ENCODE peak calls at places on chromosomes 6 and 20, in four cellular contexts. One of them, this sample, is unnamed. For H3K9me3, the result is how much of the 10 kb centered on the place peaks cover.

GRCh38 chr6:133890941-133891813 is 2.3 kb downstream of the TCF21 start:
- DNase-seq in transverse colon: peak
- DNase-seq in left lung: peak
- DNase-seq in body of pancreas: no peak
- DNase-seq in this sample: no peak

GRCh38 chr6:3850451-3851203 is 1.5 kb downstream of the FAM50B start:
- DNase-seq in transverse colon: peak
- DNase-seq in body of pancreas: no peak
- DNase-seq in left lung: peak
- DNase-seq in this sample: peak

GRCh38 chr6:82588020-82588419 is 224.4 kb downstream of the TPBG start:
- DNase-seq in transverse colon: no peak
- DNase-seq in left lung: no peak
- DNase-seq in body of pancreas: no peak
- DNase-seq in this sample: no peak

GRCh38 chr20:45782890-45783289 is 8.8 kb downstream of the WFDC3 start:
- DNase-seq in transverse colon: no peak
- DNase-seq in body of pancreas: no peak
- DNase-seq in left lung: no peak
- DNase-seq in this sample: no peak

GRCh38 chr6:24859608-24860007 is 60.9 kb upstream of the ARMH2 start:
- DNase-seq in left lung: no peak
- DNase-seq in transverse colon: no peak
- DNase-seq in body of pancreas: no peak
- DNase-seq in this sample: no peak

GRCh38 chr20:47370850-47371782 is 14.6 kb upstream of the ZMYND8 start:
- DNase-seq in left lung: no peak
- DNase-seq in body of pancreas: no peak
- DNase-seq in transverse colon: no peak
- DNase-seq in this sample: no peak

GRCh38 chr6:142943746-142944125 is 1.2 kb downstream of the HIVEP2 start:
- DNase-seq in body of pancreas: no peak
- DNase-seq in transverse colon: peak
- DNase-seq in left lung: no peak
- DNase-seq in this sample: peak

GRCh38 chr6:165662671-165663282 is at the start of gene PDE10A:
- DNase-seq in body of pancreas: no peak
- DNase-seq in transverse colon: no peak
- DNase-seq in left lung: no peak
- DNase-seq in this sample: no peak

GRCh38 chr20:47272893-47273590 is 83.5 kb downstream of the ZMYND8 start:
- DNase-seq in left lung: no peak
- DNase-seq in body of pancreas: peak
- DNase-seq in transverse colon: peak
- DNase-seq in this sample: peak

GRCh38 chr6:109740787-109741186 is 49.7 kb downstream of the FIG4 start:
- DNase-seq in transverse colon: no peak
- DNase-seq in body of pancreas: peak
- DNase-seq in left lung: peak
- DNase-seq in this sample: no peak

GRCh38 chr6:140012146-140012545 is 637.7 kb upstream of the CITED2 start:
- DNase-seq in body of pancreas: no peak
- DNase-seq in left lung: no peak
- DNase-seq in transverse colon: no peak
- DNase-seq in this sample: no peak

GRCh38 chr20:14518648-14519047 is 181.2 kb upstream of the FLRT3 start:
- DNase-seq in left lung: no peak
- DNase-seq in body of pancreas: no peak
- DNase-seq in transverse colon: no peak
- DNase-seq in this sample: no peak

GRCh38 chr20:24522452-24523330 is 53.3 kb downstream of the SYNDIG1 start:
- DNase-seq in transverse colon: no peak
- DNase-seq in left lung: no peak
- DNase-seq in body of pancreas: no peak
- DNase-seq in this sample: no peak

GRCh38 chr6:138979365-138979764 is 8.7 kb downstream of the REPS1 start:
- DNase-seq in left lung: no peak
- DNase-seq in body of pancreas: no peak
- DNase-seq in transverse colon: no peak
- DNase-seq in this sample: no peak

GRCh38 chr20:57708694-57709673 is 831 bp downstream of the PMEPA1 start:
- DNase-seq in transverse colon: no peak
- DNase-seq in body of pancreas: peak
- DNase-seq in left lung: no peak
- DNase-seq in this sample: peak

GRCh38 chr6:146133866-146134265 is 105.0 kb downstream of the GRM1 start:
- DNase-seq in body of pancreas: no peak
- DNase-seq in left lung: no peak
- DNase-seq in transverse colon: no peak
- DNase-seq in this sample: no peak

GRCh38 chr6:1091905-1092304 is 220.0 kb upstream of the FOXQ1 start:
- DNase-seq in body of pancreas: no peak
- DNase-seq in left lung: no peak
- DNase-seq in transverse colon: no peak
- DNase-seq in this sample: no peak

DNA sequence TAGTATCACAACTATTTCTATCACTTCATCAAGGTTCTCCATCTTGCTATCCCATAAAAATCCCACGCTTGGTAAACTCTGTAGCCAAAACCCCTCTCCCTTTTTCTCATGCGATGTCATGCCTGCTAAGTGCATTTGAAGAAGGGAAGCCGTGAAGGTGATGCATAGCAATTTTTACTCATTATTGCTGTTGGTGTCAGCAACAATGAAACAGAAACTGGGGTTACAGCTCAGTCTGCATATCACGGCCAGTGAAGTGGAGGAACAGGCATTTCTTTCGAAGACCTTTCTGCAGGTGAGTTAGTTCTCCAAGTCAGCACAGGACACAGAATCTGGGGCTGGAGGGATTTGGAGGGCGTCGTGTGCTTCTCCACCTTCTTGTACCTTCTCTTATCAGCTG is 5.8 kb downstream of the UNC93A start:
- DNase-seq in transverse colon: no peak
- DNase-seq in body of pancreas: no peak
- DNase-seq in left lung: no peak
- DNase-seq in this sample: no peak
- H3K9me3 ChIP-seq in transverse colon: under half
- H3K9me3 ChIP-seq in body of pancreas: under half
- H3K9me3 ChIP-seq in left lung: under half
- H3K9me3 ChIP-seq in this sample: under half

GRCh38 chr20:21322083-21322710 is 19.1 kb downstream of the XRN2 start:
- DNase-seq in body of pancreas: no peak
- DNase-seq in left lung: no peak
- DNase-seq in transverse colon: no peak
- DNase-seq in this sample: no peak
- H3K9me3 ChIP-seq in body of pancreas: under half
- H3K9me3 ChIP-seq in left lung: under half
- H3K9me3 ChIP-seq in transverse colon: under half
- H3K9me3 ChIP-seq in this sample: under half

GRCh38 chr6:148842631-148843030 is 95.8 kb downstream of the UST start:
- DNase-seq in body of pancreas: no peak
- DNase-seq in left lung: no peak
- DNase-seq in transverse colon: no peak
- DNase-seq in this sample: no peak
- H3K9me3 ChIP-seq in body of pancreas: under half
- H3K9me3 ChIP-seq in left lung: under half
- H3K9me3 ChIP-seq in transverse colon: under half
- H3K9me3 ChIP-seq in this sample: under half

DNA sequence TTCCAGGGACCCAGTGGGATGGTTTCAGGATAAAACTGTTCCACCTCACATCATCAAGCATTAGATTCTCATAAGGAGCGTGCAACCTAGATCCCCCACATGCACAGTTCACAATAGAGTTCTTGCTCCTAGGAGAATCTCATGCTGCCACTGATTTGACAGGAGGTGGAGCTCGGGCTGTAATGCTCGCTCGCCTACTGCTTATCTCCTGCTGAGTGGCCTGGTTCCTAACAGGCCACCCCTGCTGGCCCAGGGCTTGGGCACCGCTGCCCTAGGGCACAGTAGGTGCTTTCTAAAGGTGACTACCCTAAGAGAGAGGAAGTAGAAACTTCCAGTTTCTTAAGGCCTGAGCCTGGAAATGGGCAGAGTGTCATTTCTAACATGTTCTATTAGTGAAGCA is 656.9 kb downstream of the PRKN start:
- DNase-seq in transverse colon: no peak
- DNase-seq in left lung: peak
- DNase-seq in body of pancreas: no peak
- DNase-seq in this sample: no peak
- H3K9me3 ChIP-seq in transverse colon: under half
- H3K9me3 ChIP-seq in left lung: under half
- H3K9me3 ChIP-seq in body of pancreas: under half
- H3K9me3 ChIP-seq in this sample: under half

GRCh38 chr6:148667395-148667794 is 79.4 kb upstream of the UST start:
- DNase-seq in transverse colon: no peak
- DNase-seq in body of pancreas: no peak
- DNase-seq in left lung: no peak
- DNase-seq in this sample: no peak
- H3K9me3 ChIP-seq in transverse colon: under half
- H3K9me3 ChIP-seq in body of pancreas: under half
- H3K9me3 ChIP-seq in left lung: half or more
- H3K9me3 ChIP-seq in this sample: under half

GRCh38 chr6:71209206-71209605 is 79.4 kb upstream of the OGFRL1 start:
- DNase-seq in body of pancreas: no peak
- DNase-seq in left lung: no peak
- DNase-seq in transverse colon: no peak
- DNase-seq in this sample: no peak
- H3K9me3 ChIP-seq in body of pancreas: under half
- H3K9me3 ChIP-seq in left lung: under half
- H3K9me3 ChIP-seq in transverse colon: under half
- H3K9me3 ChIP-seq in this sample: under half

DNA sequence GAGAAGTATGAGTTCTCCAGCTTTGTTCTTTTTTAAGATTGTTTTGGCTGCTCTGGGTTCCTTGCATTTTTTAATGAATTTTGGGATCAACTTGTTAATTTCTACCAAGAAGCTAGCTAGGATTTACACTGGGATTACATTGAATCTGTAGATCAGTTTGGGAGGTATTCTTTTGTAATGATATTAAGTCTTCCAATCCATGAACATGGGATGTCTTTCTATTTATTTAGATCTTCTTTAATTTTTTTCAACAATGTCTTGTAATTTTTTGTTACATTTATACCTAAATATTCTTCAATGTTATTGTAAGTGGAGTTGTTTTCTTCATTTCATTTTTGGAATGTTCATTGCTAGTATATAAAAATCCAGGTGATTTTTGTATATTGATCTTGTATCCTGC is 12.5 kb downstream of the PRIM2 start:
- DNase-seq in left lung: no peak
- DNase-seq in body of pancreas: no peak
- DNase-seq in transverse colon: no peak
- DNase-seq in this sample: no peak
- H3K9me3 ChIP-seq in left lung: under half
- H3K9me3 ChIP-seq in body of pancreas: under half
- H3K9me3 ChIP-seq in transverse colon: under half
- H3K9me3 ChIP-seq in this sample: under half

DNA sequence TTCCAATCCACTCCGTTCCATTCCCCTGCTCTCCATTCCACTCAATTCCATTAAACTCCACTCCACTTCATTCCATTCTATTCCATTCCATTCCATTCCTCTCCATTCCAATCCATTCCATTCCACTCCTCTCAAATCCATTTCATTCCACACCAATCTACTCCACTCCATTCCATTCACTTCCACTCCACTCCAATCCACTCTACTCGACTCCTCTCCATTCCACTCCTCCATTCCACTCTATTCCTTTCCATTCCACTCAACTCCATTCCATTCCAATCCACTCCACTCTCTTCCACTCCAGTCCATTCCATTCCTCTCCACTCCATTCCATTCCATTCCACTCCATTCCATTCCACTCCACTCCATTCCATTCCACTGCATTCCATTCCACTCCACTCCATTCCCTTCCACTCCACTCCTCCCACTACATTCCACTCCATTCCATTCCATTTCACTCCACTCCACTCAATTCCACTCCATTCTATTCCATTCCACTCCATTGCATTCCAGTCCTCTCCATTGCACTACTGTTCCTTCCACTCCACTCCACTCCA is 22.6 kb upstream of the DEFB125 start:
- DNase-seq in body of pancreas: no peak
- DNase-seq in transverse colon: no peak
- DNase-seq in left lung: no peak
- DNase-seq in this sample: no peak
- H3K9me3 ChIP-seq in body of pancreas: under half
- H3K9me3 ChIP-seq in transverse colon: under half
- H3K9me3 ChIP-seq in left lung: under half
- H3K9me3 ChIP-seq in this sample: under half

DNA sequence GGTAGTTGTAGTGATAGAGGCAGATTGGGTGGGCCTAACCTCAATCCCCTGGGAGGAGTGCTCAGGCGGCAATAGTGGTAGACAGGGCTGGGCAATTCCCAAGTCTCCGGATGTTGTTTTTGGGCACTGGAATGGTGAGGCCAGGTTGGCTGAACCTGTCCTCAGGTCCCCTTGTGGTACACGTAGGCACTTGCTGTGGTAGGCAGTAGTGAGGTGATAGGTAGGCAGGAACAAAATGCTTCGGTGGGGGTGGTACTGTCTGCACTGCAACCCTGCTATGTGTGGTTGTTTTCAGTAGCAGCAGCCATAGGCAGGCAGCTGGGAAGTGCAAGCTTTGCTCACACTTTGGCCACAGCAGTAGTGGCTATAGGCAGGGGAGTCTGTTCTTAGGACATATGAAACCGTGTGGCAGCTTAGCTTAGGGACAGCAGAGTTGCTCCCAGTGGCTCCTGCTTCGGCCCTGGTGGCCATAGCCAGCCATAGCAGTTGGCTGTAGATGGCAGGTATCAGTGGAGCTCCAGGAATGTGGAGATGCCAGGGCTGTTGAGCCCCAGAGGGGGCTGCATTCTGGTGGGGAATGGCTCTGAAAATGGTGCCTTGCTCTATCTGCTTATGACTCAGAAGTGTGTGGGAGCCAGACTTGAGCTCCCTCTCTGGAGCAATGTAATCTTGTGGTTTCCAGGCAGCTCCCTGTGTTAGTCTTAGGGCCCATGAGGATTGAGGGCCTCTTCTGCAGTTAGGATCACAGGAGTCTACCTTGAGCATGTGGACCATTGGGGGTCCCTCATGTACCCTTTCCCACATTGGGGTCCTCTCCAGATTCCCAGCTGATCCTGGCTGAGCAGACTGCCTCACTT is 241.8 kb upstream of the BMP2 start:
- DNase-seq in left lung: no peak
- DNase-seq in transverse colon: no peak
- DNase-seq in body of pancreas: no peak
- DNase-seq in this sample: no peak
- H3K9me3 ChIP-seq in left lung: under half
- H3K9me3 ChIP-seq in transverse colon: under half
- H3K9me3 ChIP-seq in body of pancreas: under half
- H3K9me3 ChIP-seq in this sample: under half